ENCODE peak calls at places on chromosomes 6 and 20, in nine cellular contexts. One of them, this sample, is unnamed.

GRCh38 chr20:4936392-4936850 is 64.9 kb downstream of the SLC23A2 start:
- DNase-seq in caudate nucleus: no peak
- DNase-seq in heart right ventricle: no peak
- DNase-seq in aorta: no peak
- DNase-seq in CD4-positive, alpha-beta memory T cell: no peak
- DNase-seq in substantia nigra: no peak
- DNase-seq in stomach: no peak
- DNase-seq in lower lobe of right lung: no peak
- DNase-seq in H9: no peak
- DNase-seq in this sample: no peak

GRCh38 chr20:13017235-13017634 is 8.5 kb downstream of the SPTLC3 start:
- DNase-seq in heart right ventricle: no peak
- DNase-seq in substantia nigra: no peak
- DNase-seq in lower lobe of right lung: no peak
- DNase-seq in aorta: no peak
- DNase-seq in stomach: no peak
- DNase-seq in CD4-positive, alpha-beta memory T cell: no peak
- DNase-seq in H9: no peak
- DNase-seq in caudate nucleus: no peak
- DNase-seq in this sample: no peak

GRCh38 chr6:40856271-40856670 is 182.8 kb downstream of the UNC5CL start:
- DNase-seq in caudate nucleus: no peak
- DNase-seq in stomach: no peak
- DNase-seq in substantia nigra: no peak
- DNase-seq in aorta: no peak
- DNase-seq in CD4-positive, alpha-beta memory T cell: no peak
- DNase-seq in heart right ventricle: no peak
- DNase-seq in H9: no peak
- DNase-seq in lower lobe of right lung: no peak
- DNase-seq in this sample: no peak

GRCh38 chr6:74197310-74197709 is 501.3 kb downstream of the CD109 start:
- DNase-seq in H9: no peak
- DNase-seq in stomach: no peak
- DNase-seq in lower lobe of right lung: no peak
- DNase-seq in caudate nucleus: no peak
- DNase-seq in aorta: no peak
- DNase-seq in heart right ventricle: no peak
- DNase-seq in substantia nigra: no peak
- DNase-seq in CD4-positive, alpha-beta memory T cell: no peak
- DNase-seq in this sample: no peak

GRCh38 chr6:148557796-148558457 is 188.9 kb upstream of the UST start:
- DNase-seq in CD4-positive, alpha-beta memory T cell: no peak
- DNase-seq in H9: no peak
- DNase-seq in substantia nigra: no peak
- DNase-seq in caudate nucleus: no peak
- DNase-seq in lower lobe of right lung: no peak
- DNase-seq in stomach: no peak
- DNase-seq in aorta: no peak
- DNase-seq in heart right ventricle: no peak
- DNase-seq in this sample: no peak

GRCh38 chr20:25321262-25321831 is 69.3 kb downstream of the ABHD12 start:
- DNase-seq in aorta: no peak
- DNase-seq in stomach: no peak
- DNase-seq in caudate nucleus: no peak
- DNase-seq in lower lobe of right lung: no peak
- DNase-seq in CD4-positive, alpha-beta memory T cell: no peak
- DNase-seq in substantia nigra: no peak
- DNase-seq in heart right ventricle: no peak
- DNase-seq in H9: no peak
- DNase-seq in this sample: no peak

GRCh38 chr6:95785785-95786184 is 208.4 kb downstream of the MANEA start:
- DNase-seq in heart right ventricle: no peak
- DNase-seq in stomach: no peak
- DNase-seq in caudate nucleus: no peak
- DNase-seq in CD4-positive, alpha-beta memory T cell: no peak
- DNase-seq in substantia nigra: no peak
- DNase-seq in lower lobe of right lung: no peak
- DNase-seq in aorta: no peak
- DNase-seq in H9: no peak
- DNase-seq in this sample: no peak

GRCh38 chr6:163596174-163596573 is 181.7 kb downstream of the QKI start:
- DNase-seq in heart right ventricle: no peak
- DNase-seq in stomach: no peak
- DNase-seq in caudate nucleus: no peak
- DNase-seq in lower lobe of right lung: no peak
- DNase-seq in aorta: no peak
- DNase-seq in CD4-positive, alpha-beta memory T cell: no peak
- DNase-seq in H9: no peak
- DNase-seq in substantia nigra: no peak
- DNase-seq in this sample: no peak

GRCh38 chr6:66289889-66290288 is 582.9 kb upstream of the EYS start:
- DNase-seq in heart right ventricle: no peak
- DNase-seq in stomach: no peak
- DNase-seq in lower lobe of right lung: no peak
- DNase-seq in aorta: no peak
- DNase-seq in caudate nucleus: no peak
- DNase-seq in CD4-positive, alpha-beta memory T cell: no peak
- DNase-seq in substantia nigra: no peak
- DNase-seq in H9: no peak
- DNase-seq in this sample: no peak

GRCh38 chr6:132132911-132133639 is 181.9 kb upstream of the CCN2 start:
- DNase-seq in caudate nucleus: peak
- DNase-seq in lower lobe of right lung: no peak
- DNase-seq in H9: no peak
- DNase-seq in stomach: no peak
- DNase-seq in CD4-positive, alpha-beta memory T cell: no peak
- DNase-seq in heart right ventricle: no peak
- DNase-seq in substantia nigra: no peak
- DNase-seq in aorta: no peak
- DNase-seq in this sample: no peak

GRCh38 chr6:83633609-83634008 is 75.3 kb downstream of the SNAP91 start:
- DNase-seq in CD4-positive, alpha-beta memory T cell: no peak
- DNase-seq in caudate nucleus: no peak
- DNase-seq in substantia nigra: no peak
- DNase-seq in heart right ventricle: no peak
- DNase-seq in aorta: no peak
- DNase-seq in H9: peak
- DNase-seq in lower lobe of right lung: no peak
- DNase-seq in stomach: no peak
- DNase-seq in this sample: no peak

GRCh38 chr6:8063762-8064637 is at the start of gene BLOC1S5:
- DNase-seq in lower lobe of right lung: peak
- DNase-seq in substantia nigra: peak
- DNase-seq in caudate nucleus: peak
- DNase-seq in stomach: peak
- DNase-seq in aorta: peak
- DNase-seq in H9: peak
- DNase-seq in CD4-positive, alpha-beta memory T cell: peak
- DNase-seq in heart right ventricle: peak
- DNase-seq in this sample: peak

GRCh38 chr20:50216543-50217206 is 26.0 kb downstream of the CEBPB start:
- DNase-seq in stomach: no peak
- DNase-seq in substantia nigra: no peak
- DNase-seq in aorta: peak
- DNase-seq in heart right ventricle: no peak
- DNase-seq in CD4-positive, alpha-beta memory T cell: no peak
- DNase-seq in caudate nucleus: no peak
- DNase-seq in lower lobe of right lung: peak
- DNase-seq in H9: no peak
- DNase-seq in this sample: no peak

GRCh38 chr20:53033176-53033575 is 61.0 kb downstream of the TSHZ2 start:
- DNase-seq in aorta: no peak
- DNase-seq in stomach: no peak
- DNase-seq in H9: no peak
- DNase-seq in caudate nucleus: no peak
- DNase-seq in CD4-positive, alpha-beta memory T cell: no peak
- DNase-seq in heart right ventricle: no peak
- DNase-seq in substantia nigra: no peak
- DNase-seq in lower lobe of right lung: no peak
- DNase-seq in this sample: no peak

GRCh38 chr6:53734473-53735299 is 60.1 kb upstream of the LRRC1 start:
- DNase-seq in H9: peak
- DNase-seq in CD4-positive, alpha-beta memory T cell: no peak
- DNase-seq in caudate nucleus: no peak
- DNase-seq in aorta: peak
- DNase-seq in lower lobe of right lung: peak
- DNase-seq in substantia nigra: no peak
- DNase-seq in heart right ventricle: peak
- DNase-seq in stomach: peak
- DNase-seq in this sample: no peak

GRCh38 chr6:53728570-53729194 is 63.1 kb upstream of the KLHL31 start:
- DNase-seq in H9: peak
- DNase-seq in CD4-positive, alpha-beta memory T cell: peak
- DNase-seq in heart right ventricle: peak
- DNase-seq in lower lobe of right lung: peak
- DNase-seq in stomach: peak
- DNase-seq in substantia nigra: no peak
- DNase-seq in caudate nucleus: peak
- DNase-seq in aorta: peak
- DNase-seq in this sample: peak

GRCh38 chr6:53731906-53732636 is 62.7 kb upstream of the LRRC1 start:
- DNase-seq in heart right ventricle: no peak
- DNase-seq in substantia nigra: no peak
- DNase-seq in H9: no peak
- DNase-seq in lower lobe of right lung: no peak
- DNase-seq in caudate nucleus: no peak
- DNase-seq in aorta: no peak
- DNase-seq in CD4-positive, alpha-beta memory T cell: no peak
- DNase-seq in stomach: no peak
- DNase-seq in this sample: no peak

GRCh38 chr6:53727748-53728147 is 62.2 kb upstream of the KLHL31 start:
- DNase-seq in aorta: no peak
- DNase-seq in heart right ventricle: no peak
- DNase-seq in substantia nigra: no peak
- DNase-seq in caudate nucleus: no peak
- DNase-seq in stomach: no peak
- DNase-seq in H9: no peak
- DNase-seq in CD4-positive, alpha-beta memory T cell: no peak
- DNase-seq in lower lobe of right lung: no peak
- DNase-seq in this sample: no peak

DNA sequence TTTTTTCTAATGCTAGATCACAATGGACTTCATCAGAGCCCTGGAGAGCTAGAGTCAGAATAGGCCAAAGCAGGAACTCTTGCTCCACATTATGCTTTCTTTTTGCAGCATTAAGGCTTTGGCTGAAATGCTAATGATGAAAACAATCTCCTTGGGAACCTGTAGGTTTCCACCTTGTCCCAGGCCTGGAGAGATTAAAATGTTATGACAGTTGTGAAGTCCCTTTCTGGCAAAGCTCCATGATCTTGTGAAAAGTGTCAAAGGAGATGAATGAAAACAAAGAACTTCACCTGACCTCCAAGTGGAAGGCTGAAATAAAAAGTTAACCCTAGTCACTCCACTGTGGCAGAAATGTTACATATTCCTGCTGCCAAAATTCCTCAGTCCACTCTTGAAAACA is 64.0 kb upstream of the LRRC1 start:
- DNase-seq in aorta: no peak
- DNase-seq in lower lobe of right lung: no peak
- DNase-seq in substantia nigra: no peak
- DNase-seq in stomach: no peak
- DNase-seq in caudate nucleus: no peak
- DNase-seq in CD4-positive, alpha-beta memory T cell: no peak
- DNase-seq in H9: no peak
- DNase-seq in heart right ventricle: no peak
- DNase-seq in this sample: no peak
- H3K27ac ChIP-seq in aorta: no peak
- H3K27ac ChIP-seq in lower lobe of right lung: no peak
- H3K27ac ChIP-seq in substantia nigra: no peak
- H3K27ac ChIP-seq in stomach: no peak
- H3K27ac ChIP-seq in caudate nucleus: peak
- H3K27ac ChIP-seq in CD4-positive, alpha-beta memory T cell: no peak
- H3K27ac ChIP-seq in H9: no peak
- H3K27ac ChIP-seq in heart right ventricle: no peak
- H3K27ac ChIP-seq in this sample: no peak

GRCh38 chr20:54576496-54576895 is 101.1 kb downstream of the DOK5 start:
- DNase-seq in CD4-positive, alpha-beta memory T cell: no peak
- DNase-seq in stomach: no peak
- DNase-seq in H9: no peak
- DNase-seq in substantia nigra: no peak
- DNase-seq in lower lobe of right lung: no peak
- DNase-seq in heart right ventricle: no peak
- DNase-seq in aorta: no peak
- DNase-seq in caudate nucleus: no peak
- DNase-seq in this sample: no peak

GRCh38 chr20:54573838-54574237 is 98.4 kb downstream of the DOK5 start:
- DNase-seq in caudate nucleus: no peak
- DNase-seq in lower lobe of right lung: no peak
- DNase-seq in CD4-positive, alpha-beta memory T cell: no peak
- DNase-seq in aorta: peak
- DNase-seq in H9: no peak
- DNase-seq in substantia nigra: no peak
- DNase-seq in stomach: no peak
- DNase-seq in heart right ventricle: peak
- DNase-seq in this sample: no peak

DNA sequence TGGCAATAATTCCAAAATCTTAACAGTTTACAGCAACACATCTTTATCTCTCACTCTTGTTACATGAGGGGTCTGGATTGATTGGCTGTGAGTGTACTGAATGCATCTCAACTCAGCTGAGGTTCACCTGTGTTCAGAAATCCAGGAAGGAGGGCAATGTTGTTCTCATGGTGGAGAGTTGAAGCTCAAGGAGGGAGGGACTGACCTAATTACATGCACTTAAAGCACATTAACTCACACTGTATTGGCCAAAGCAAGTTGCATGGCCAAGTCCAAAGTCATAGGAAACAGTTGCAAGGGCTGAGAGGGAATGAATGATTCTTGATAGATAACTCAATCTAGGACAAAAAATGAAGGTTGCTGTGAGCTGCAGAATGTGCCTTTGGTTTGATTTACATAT is 102.2 kb downstream of the DOK5 start:
- DNase-seq in CD4-positive, alpha-beta memory T cell: no peak
- DNase-seq in H9: no peak
- DNase-seq in lower lobe of right lung: no peak
- DNase-seq in heart right ventricle: no peak
- DNase-seq in aorta: no peak
- DNase-seq in caudate nucleus: no peak
- DNase-seq in stomach: no peak
- DNase-seq in substantia nigra: no peak
- DNase-seq in this sample: no peak
- H3K27ac ChIP-seq in CD4-positive, alpha-beta memory T cell: no peak
- H3K27ac ChIP-seq in H9: no peak
- H3K27ac ChIP-seq in lower lobe of right lung: no peak
- H3K27ac ChIP-seq in heart right ventricle: no peak
- H3K27ac ChIP-seq in aorta: no peak
- H3K27ac ChIP-seq in caudate nucleus: no peak
- H3K27ac ChIP-seq in stomach: no peak
- H3K27ac ChIP-seq in substantia nigra: no peak
- H3K27ac ChIP-seq in this sample: no peak

GRCh38 chr6:15329154-15329781 is 83.4 kb downstream of the JARID2 start:
- DNase-seq in stomach: no peak
- DNase-seq in CD4-positive, alpha-beta memory T cell: no peak
- DNase-seq in H9: no peak
- DNase-seq in caudate nucleus: no peak
- DNase-seq in substantia nigra: no peak
- DNase-seq in aorta: no peak
- DNase-seq in lower lobe of right lung: no peak
- DNase-seq in heart right ventricle: no peak
- DNase-seq in this sample: no peak
- H3K27ac ChIP-seq in stomach: no peak
- H3K27ac ChIP-seq in CD4-positive, alpha-beta memory T cell: no peak
- H3K27ac ChIP-seq in H9: no peak
- H3K27ac ChIP-seq in caudate nucleus: no peak
- H3K27ac ChIP-seq in substantia nigra: no peak
- H3K27ac ChIP-seq in aorta: no peak
- H3K27ac ChIP-seq in lower lobe of right lung: no peak
- H3K27ac ChIP-seq in heart right ventricle: no peak
- H3K27ac ChIP-seq in this sample: no peak

GRCh38 chr20:51560550-51561307 is 18.2 kb upstream of the NFATC2 start:
- DNase-seq in caudate nucleus: peak
- DNase-seq in heart right ventricle: no peak
- DNase-seq in CD4-positive, alpha-beta memory T cell: no peak
- DNase-seq in lower lobe of right lung: no peak
- DNase-seq in substantia nigra: no peak
- DNase-seq in H9: no peak
- DNase-seq in stomach: no peak
- DNase-seq in aorta: no peak
- DNase-seq in this sample: no peak
- H3K27ac ChIP-seq in caudate nucleus: peak
- H3K27ac ChIP-seq in heart right ventricle: no peak
- H3K27ac ChIP-seq in CD4-positive, alpha-beta memory T cell: no peak
- H3K27ac ChIP-seq in lower lobe of right lung: no peak
- H3K27ac ChIP-seq in substantia nigra: no peak
- H3K27ac ChIP-seq in H9: no peak
- H3K27ac ChIP-seq in stomach: no peak
- H3K27ac ChIP-seq in aorta: no peak
- H3K27ac ChIP-seq in this sample: no peak

This sample was measured in naive thymus-derived CD4-positive, alpha-beta T cell.